ENCODE peak calls at places on chromosome 13, in four cellular contexts. P, N, G and Q are unnamed samples.

GRCh38 chr13:50549221-50549942 is 294.1 kb downstream of the DLEU7 start:
- ATAC-seq in P (no peak), N (no peak), G (no peak), Q (no peak)

GRCh38 chr13:21901772-21902708 is 231.2 kb downstream of the FGF9 start:
- ATAC-seq in P (peak; percentile 44), N (no peak), G (no peak), Q (no peak)

GRCh38 chr13:41231786-41232185 is 31.6 kb downstream of the MTRF1 start:
- ATAC-seq in P (no peak), N (no peak), G (no peak), Q (no peak)

GRCh38 chr13:20387441-20387971 is 138.2 kb downstream of the CRYL1 start:
- ATAC-seq in P (no peak), N (no peak), G (no peak), Q (no peak)

GRCh38 chr13:67084066-67084465 is 146.1 kb downstream of the PCDH9 start:
- ATAC-seq in P (no peak), N (no peak), G (no peak), Q (no peak)

GRCh38 chr13:77507931-77508776 is 27.4 kb upstream of the SCEL start:
- ATAC-seq in P (no peak), N (no peak), G (no peak), Q (peak; percentile 88)

GRCh38 chr13:49455016-49455398 is 10.9 kb downstream of the SETDB2 start:
- ATAC-seq in P (no peak), N (no peak), G (no peak), Q (no peak)

GRCh38 chr13:97982286-97982685 is 28.8 kb downstream of the IPO5 start:
- ATAC-seq in P (no peak), N (no peak), G (no peak), Q (no peak)

GRCh38 chr13:88107486-88108044 is 436.4 kb downstream of the SLITRK5 start:
- ATAC-seq in P (no peak), N (no peak), G (no peak), Q (no peak)

GRCh38 chr13:23730251-23730650 is 158.9 kb downstream of the MIPEP start:
- ATAC-seq in P (no peak), N (no peak), G (no peak), Q (no peak)

GRCh38 chr13:80084086-80084676 is 256.7 kb downstream of the SPRY2 start:
- ATAC-seq in P (peak; percentile 50), N (no peak), G (no peak), Q (peak; percentile 81)

GRCh38 chr13:104635879-104636278 is 1569.7 kb upstream of the SLC10A2 start:
- ATAC-seq in P (no peak), N (no peak), G (no peak), Q (no peak)

GRCh38 chr13:101452519-101453485 is at the start of gene ITGBL1:
- ATAC-seq in P (no peak), N (peak; percentile 61), G (no peak), Q (peak; percentile 47)

GRCh38 chr13:40970803-40971202 is 48.3 kb downstream of the ELF1 start:
- ATAC-seq in P (no peak), N (no peak), G (no peak), Q (no peak)

GRCh38 chr13:20590568-20590967 is 23.6 kb downstream of the IFT88 start:
- ATAC-seq in P (no peak), N (no peak), G (no peak), Q (no peak)

GRCh38 chr13:109166807-109167206 is 537.4 kb downstream of the MYO16 start:
- ATAC-seq in P (no peak), N (no peak), G (no peak), Q (no peak)

GRCh38 chr13:45398862-45399261 is 19.3 kb downstream of the SLC25A30 start:
- ATAC-seq in P (no peak), N (peak; percentile 27), G (no peak), Q (no peak)

GRCh38 chr13:95462801-95463200 is 89.7 kb upstream of the CLDN10 start:
- ATAC-seq in P (no peak), N (no peak), G (no peak), Q (no peak)

GRCh38 chr13:109706015-109706715 is 80.2 kb downstream of the IRS2 start:
- ATAC-seq in P (no peak), N (peak; percentile 49), G (no peak), Q (no peak)

GRCh38 chr13:40172149-40172591 is 494.3 kb downstream of the FOXO1 start:
- ATAC-seq in P (peak; percentile 27), N (no peak), G (no peak), Q (no peak)

GRCh38 chr13:23722726-23723453 is 152.7 kb downstream of the TNFRSF19 start:
- ATAC-seq in P (no peak), N (no peak), G (no peak), Q (no peak)

GRCh38 chr13:106466691-106467405 is 68.6 kb downstream of the EFNB2 start:
- ATAC-seq in P (no peak), N (no peak), G (no peak), Q (no peak)

GRCh38 chr13:46127336-46128023 is 22.6 kb upstream of the CPB2 start:
- ATAC-seq in P (no peak), N (no peak), G (no peak), Q (no peak)

GRCh38 chr13:49791753-49792549 is 531 bp downstream of the KPNA3 start:
- ATAC-seq in P (peak; percentile 45), N (peak; percentile 25), G (peak; percentile 22), Q (peak; percentile 10)

GRCh38 chr13:19950374-19950773 is 8.2 kb upstream of the ZMYM2 start:
- ATAC-seq in P (no peak), N (no peak), G (no peak), Q (no peak)

GRCh38 chr13:46184277-46184699 is 2.3 kb upstream of the LCP1 start:
- ATAC-seq in P (no peak), N (peak; percentile 74), G (peak; percentile 65), Q (peak; percentile 80)

GRCh38 chr13:74142257-74142656 is 8.1 kb upstream of the KLF12 start:
- ATAC-seq in P (no peak), N (no peak), G (no peak), Q (no peak)

GRCh38 chr13:35255241-35255640 is 221.2 kb downstream of the MAB21L1 start:
- ATAC-seq in P (no peak), N (no peak), G (no peak), Q (no peak)

GRCh38 chr13:102830646-102831045 is 15.2 kb upstream of the ERCC5 start:
- ATAC-seq in P (no peak), N (no peak), G (no peak), Q (peak; percentile 15)